ENCODE peak calls at places on chromosomes 13 and 19, in four cellular contexts. X is ureter; R is cardiac septum; K is stimulated activated CD8-positive, alpha-beta memory T cell treated with anti-CD3 and anti-CD28 coated beads, Interleukin-7, amount 100 ng/mL, for 1 hour. P is an unnamed sample.

GRCh38 chr13:43107780-43108179 is 84.4 kb downstream of the DNAJC15 start:
- DNase-seq in K (no peak), R (no peak), X (no peak), P (no peak)

GRCh38 chr19:18379803-18380747 is 5.9 kb upstream of the GDF15 start:
- DNase-seq in X (peak; percentile 94), R (peak; percentile 90), K (no peak), P (peak; percentile 95)

GRCh38 chr13:24670927-24671326 is 9.3 kb upstream of the ATP12A start:
- DNase-seq in K (no peak), R (no peak), X (no peak), P (no peak)

GRCh38 chr19:28148554-28148953 is 1064.4 kb downstream of the UQCRFS1 start:
- DNase-seq in X (no peak), K (no peak), R (no peak), P (no peak)

GRCh38 chr19:39203372-39204341 is at the start of gene SYCN:
- DNase-seq in X (no peak), K (no peak), R (no peak), P (no peak)

GRCh38 chr13:35131471-35131870 is 189.4 kb downstream of the NBEA start:
- DNase-seq in X (no peak), K (no peak), R (no peak), P (no peak)

GRCh38 chr19:45895519-45895972 is 6.9 kb downstream of the MYPOP start:
- DNase-seq in R (no peak), K (no peak), X (no peak), P (no peak)

GRCh38 chr13:41075034-41075433 is 13.7 kb downstream of the WBP4 start:
- DNase-seq in K (no peak), R (no peak), X (no peak), P (no peak)

GRCh38 chr19:36108684-36109083 is 2.3 kb upstream of the OVOL3 start:
- DNase-seq in K (no peak), X (no peak), R (no peak), P (no peak)

GRCh38 chr13:67230774-67231480 is 791 bp upstream of the PCDH9 start:
- DNase-seq in R (peak; percentile 77), X (peak; percentile 56), K (no peak), P (peak; percentile 33)

GRCh38 chr13:93080587-93080986 is 146.0 kb upstream of the GPC6 start:
- DNase-seq in X (no peak), R (no peak), K (no peak), P (no peak)

GRCh38 chr19:4602915-4603314 is 36.4 kb upstream of the TNFAIP8L1 start:
- DNase-seq in K (no peak), R (no peak), X (no peak), P (no peak)

GRCh38 chr13:32553720-32554119 is 15.1 kb upstream of the N4BP2L2 start:
- DNase-seq in R (no peak), K (no peak), X (no peak), P (no peak)

GRCh38 chr13:50124536-50125305 is 109.5 kb downstream of the KCNRG start:
- DNase-seq in X (peak; percentile 97), K (peak; percentile 89), R (peak; percentile 98), P (peak; percentile 18)

GRCh38 chr13:101242720-101243119 is 173.6 kb downstream of the NALCN start:
- DNase-seq in X (no peak), K (no peak), R (no peak), P (no peak)

P was measured in GM04504.